ENCODE peak calls at places on chromosomes 4 and X, in seven cellular contexts. D, L, N, A, T, B and S are unnamed samples.

GRCh38 chrX:46582964-46583363 is 9.4 kb downstream of the CHST7 start:
- DNase-seq in D (no peak), L (no peak), N (no peak), A (peak), T (peak), B (peak), S (no peak)

GRCh38 chrX:46617906-46618305 is 44.3 kb downstream of the CHST7 start:
- DNase-seq in D (no peak), L (no peak), N (no peak), A (no peak), T (no peak), B (no peak), S (no peak)

GRCh38 chrX:66022742-66023725 is 16.8 kb downstream of the VSIG4 start:
- DNase-seq in D (no peak), L (no peak), N (no peak), A (peak), T (no peak), B (no peak), S (no peak)

GRCh38 chrX:150664290-150664689 is 28.9 kb upstream of the MTMR1 start:
- DNase-seq in D (no peak), L (peak), N (peak), A (no peak), T (no peak), B (no peak), S (peak)

GRCh38 chr4:166324321-166324720 is 451.3 kb downstream of the TLL1 start:
- DNase-seq in D (no peak), L (no peak), N (no peak), A (peak), T (peak), B (no peak), S (no peak)

GRCh38 chr4:187184513-187184912 is 460.9 kb upstream of the FAT1 start:
- DNase-seq in D (no peak), L (no peak), N (no peak), A (no peak), T (no peak), B (no peak), S (no peak)

GRCh38 chr4:48127231-48127881 is 6.7 kb downstream of the TXK start:
- DNase-seq in D (no peak), L (no peak), N (no peak), A (no peak), T (no peak), B (no peak), S (no peak)

GRCh38 chrX:151985955-151986354 is 11.5 kb upstream of the GABRE start:
- DNase-seq in D (no peak), L (no peak), N (peak), A (peak), T (peak), B (peak), S (peak)

GRCh38 chr4:4766570-4766969 is 92.9 kb upstream of the MSX1 start:
- DNase-seq in D (no peak), L (no peak), N (no peak), A (no peak), T (no peak), B (no peak), S (no peak)

GRCh38 chrX:105869676-105870075 is 47.3 kb downstream of the NRK start:
- DNase-seq in D (no peak), L (no peak), N (no peak), A (no peak), T (no peak), B (no peak), S (no peak)

GRCh38 chrX:10519761-10520160 is 100.6 kb downstream of the MID1 start:
- DNase-seq in D (no peak), L (no peak), N (no peak), A (no peak), T (peak), B (no peak), S (no peak)

GRCh38 chr4:89294583-89295244 is 12.9 kb downstream of the GPRIN3 start:
- DNase-seq in D (no peak), L (no peak), N (no peak), A (no peak), T (no peak), B (no peak), S (no peak)

GRCh38 chr4:8547108-8547911 is 32.9 kb upstream of the GPR78 start:
- DNase-seq in D (no peak), L (no peak), N (no peak), A (peak), T (peak), B (no peak), S (no peak)